ENCODE peak calls at places on chromosome 3, in nine cellular contexts. A is astrocyte, K is fibroblast of lung, Z is neural progenitor cell, V is H9, J is K562, U is GM23248, Q is MM.1S, Y is endodermal cell. C is an unnamed sample.
A peak's percentile ranks its signal among the peaks of the same experiment; 100 is the strongest.

GRCh38 chr3:52434491-52435115 is 10.3 kb downstream of the SEMA3G start:
- DNase-seq in Z (no peak), Q (no peak), J (no peak), A (no peak), K (no peak), Y (peak; percentile 41), V (peak; percentile 22), U (no peak), C (no peak)

GRCh38 chr3:50263443-50264388 is 5.2 kb upstream of the SEMA3B start:
- DNase-seq in A (no peak), K (peak; percentile 40), V (no peak), J (no peak), Q (no peak), Z (no peak), U (peak; percentile 53), Y (no peak), C (no peak)

GRCh38 chr3:25831578-25831977 is 41.7 kb downstream of the OXSM start:
- DNase-seq in J (no peak), A (peak; percentile 9), Y (peak; percentile 49), Z (peak; percentile 41), V (no peak), U (peak; percentile 52), Q (peak; percentile 77), K (peak; percentile 71), C (no peak)

GRCh38 chr3:36514171-36514570 is 133.9 kb downstream of the STAC start:
- DNase-seq in K (no peak), A (peak; percentile 63), Z (no peak), Q (no peak), J (no peak), V (no peak), Y (no peak), U (peak; percentile 13), C (no peak)

GRCh38 chr3:105594219-105594618 is 227.5 kb downstream of the ALCAM start:
- DNase-seq in Z (no peak), Y (no peak), A (peak; percentile 62), J (no peak), K (peak; percentile 15), U (peak; percentile 83), V (no peak), Q (no peak), C (no peak)

GRCh38 chr3:142027295-142027694 is 122.0 kb downstream of the TFDP2 start:
- DNase-seq in K (peak; percentile 18), Q (no peak), Z (peak; percentile 34), Y (no peak), A (no peak), U (peak; percentile 27), J (peak; percentile 27), V (no peak), C (no peak)

GRCh38 chr3:146577662-146578061 is 27.5 kb downstream of the PLSCR5 start:
- DNase-seq in K (peak; percentile 86), Y (no peak), J (no peak), Z (peak; percentile 29), U (peak; percentile 70), Q (peak; percentile 44), V (no peak), A (peak; percentile 29), C (peak; percentile 45)

GRCh38 chr3:190516416-190516815 is 2.5 kb downstream of the IL1RAP start:
- DNase-seq in V (no peak), Y (no peak), Q (no peak), U (no peak), K (no peak), A (peak; percentile 64), J (no peak), Z (no peak), C (no peak)

GRCh38 chr3:25962255-25962654 is 172.4 kb downstream of the OXSM start:
- DNase-seq in A (no peak), Z (peak; percentile 47), J (no peak), V (peak; percentile 72), U (no peak), K (no peak), Q (no peak), Y (peak; percentile 68), C (no peak)

DNA sequence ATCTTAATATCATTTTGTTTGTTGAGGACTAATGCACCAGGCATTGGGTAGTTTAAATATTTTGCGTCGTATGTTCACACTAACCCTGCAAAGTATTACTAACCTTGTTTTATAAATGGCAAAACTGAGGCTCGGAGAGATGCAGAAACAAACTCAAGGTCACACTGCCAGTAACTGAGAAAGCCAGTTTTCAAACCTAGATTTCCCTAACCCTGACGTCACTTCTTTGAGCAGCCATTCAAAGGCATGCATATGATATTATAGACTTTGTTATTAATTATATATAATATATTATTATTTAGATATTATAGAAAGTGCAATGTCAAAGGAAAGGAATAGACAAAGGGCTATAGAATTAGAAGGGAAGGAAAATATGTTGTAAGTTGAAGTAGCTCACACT is 167.6 kb upstream of the EOMES start:
- DNase-seq in J (no peak), A (no peak), Y (no peak), K (no peak), Z (no peak), V (no peak), Q (no peak), U (no peak), C (no peak)
- H3K9ac ChIP-seq in J (no peak overlapping the region), A (no peak overlapping the region), Y (no peak overlapping the region), K (no peak overlapping the region), Z (no peak overlapping the region), V (no peak overlapping the region), Q (no peak overlapping the region), U (no peak overlapping the region), C (no peak overlapping the region)

DNA sequence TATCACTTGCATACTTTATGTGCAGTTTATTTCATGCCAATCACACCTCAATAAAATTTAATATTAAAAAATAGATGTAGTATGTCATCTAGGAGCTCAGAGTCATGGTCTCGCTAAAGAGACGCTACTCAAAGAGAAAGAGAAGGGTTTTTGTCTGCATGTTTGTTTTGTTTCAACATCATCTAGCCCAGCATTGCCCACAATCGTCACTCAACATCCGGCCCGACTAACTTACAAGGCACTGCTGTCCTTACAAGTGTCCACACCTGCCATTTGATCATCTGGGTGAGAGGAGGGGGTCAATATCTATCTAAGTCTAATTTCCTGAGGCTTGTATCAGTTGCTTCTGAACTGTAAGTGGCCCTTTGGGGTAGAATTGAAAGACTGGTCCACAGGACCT is 29.7 kb downstream of the HES1 start:
- DNase-seq in K (no peak), Q (no peak), Z (no peak), J (no peak), V (no peak), Y (no peak), U (no peak), A (no peak), C (no peak)
- H3K27ac ChIP-seq in K (no peak overlapping the region), Q (no peak overlapping the region), Z (no peak overlapping the region), J (no peak overlapping the region), V (no peak overlapping the region), Y (no peak overlapping the region), U (no peak overlapping the region), A (no peak overlapping the region), C (peak overlapping the region; percentile 37)

GRCh38 chr3:48896991-48897390 is 1.7 kb downstream of the SLC25A20 start:
- DNase-seq in J (no peak), V (no peak), U (no peak), Y (no peak), A (no peak), Q (peak; percentile 97), K (peak; percentile 8), Z (no peak), C (no peak)

GRCh38 chr3:48898383-48899234 is at the start of gene SLC25A20:
- DNase-seq in J (peak; percentile 94), Y (peak; percentile 98), U (peak; percentile 94), A (peak; percentile 59), V (peak; percentile 97), K (peak; percentile 86), Q (peak; percentile 94), Z (peak; percentile 91), C (no peak)

GRCh38 chr3:48899298-48899697 is 616 bp upstream of the SLC25A20 start:
- DNase-seq in U (no peak), A (no peak), V (no peak), Q (peak; percentile 42), Y (no peak), J (no peak), K (no peak), Z (no peak), C (no peak)

GRCh38 chr3:48897401-48898376 is 993 bp downstream of the SLC25A20 start:
- DNase-seq in Z (no peak), V (no peak), Q (peak; percentile 30), J (no peak), A (no peak), K (peak; percentile 7), Y (peak; percentile 45), U (peak; percentile 7), C (no peak)
- H3K9ac ChIP-seq in Z (no peak overlapping the region), V (no peak overlapping the region), Q (peak overlapping the region; percentile 75), J (peak overlapping the region; percentile 69), A (peak overlapping the region; percentile 79), K (peak overlapping the region; percentile 57), Y (no peak overlapping the region), U (peak overlapping the region; percentile 74), C (no peak overlapping the region)

DNA sequence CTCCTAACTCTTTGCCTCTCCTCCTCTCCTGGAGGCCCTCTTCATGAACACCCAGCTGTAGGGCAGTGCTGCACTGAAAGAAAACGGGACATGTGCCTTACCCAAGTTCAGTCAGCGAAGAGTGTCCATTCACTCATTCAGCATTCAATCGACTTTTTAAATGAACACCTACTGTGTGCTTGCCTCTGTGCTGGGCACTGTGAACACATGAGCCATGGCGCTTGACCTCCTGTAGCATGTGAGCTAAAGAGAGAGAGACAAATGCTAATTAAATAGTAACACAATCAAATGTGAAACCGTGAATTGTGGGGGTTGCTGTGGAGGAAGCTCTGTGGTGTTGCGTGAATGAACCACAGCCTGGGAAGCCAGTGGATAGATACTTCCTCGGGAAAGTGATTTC is 43.4 kb downstream of the ST6GAL1 start:
- DNase-seq in J (no peak), A (no peak), Y (no peak), U (no peak), Q (no peak), K (no peak), V (no peak), Z (no peak), C (no peak)
- H3K27ac ChIP-seq in J (no peak overlapping the region), A (no peak overlapping the region), Y (no peak overlapping the region), U (no peak overlapping the region), Q (no peak overlapping the region), K (no peak overlapping the region), V (no peak overlapping the region), Z (no peak overlapping the region), C (no peak overlapping the region)

GRCh38 chr3:14991818-14992612 is 44.6 kb downstream of the NR2C2 start:
- DNase-seq in Z (peak; percentile 10), V (no peak), A (peak; percentile 7), U (peak; percentile 28), J (no peak), Y (no peak), K (no peak), Q (no peak), C (no peak)

DNA sequence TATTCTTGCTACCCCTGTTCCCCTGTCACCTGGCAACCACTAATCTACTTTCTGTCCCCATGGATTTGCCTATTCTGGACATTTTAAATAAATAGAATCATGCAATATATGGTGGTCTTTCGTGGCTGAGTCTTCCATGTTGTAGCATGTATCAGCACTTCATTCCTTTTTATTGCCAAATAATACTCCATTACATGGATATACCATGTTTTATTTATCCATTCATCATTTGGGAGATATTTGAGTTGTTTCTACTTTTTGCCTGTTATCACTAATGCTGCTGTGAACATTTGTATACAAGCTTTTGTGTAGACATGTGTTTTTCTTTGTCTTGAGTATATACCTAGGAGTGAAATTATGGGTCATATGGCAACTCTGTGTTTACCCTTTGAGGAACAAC is 50.6 kb downstream of the NR2C2 start:
- DNase-seq in K (no peak), U (no peak), Q (no peak), A (no peak), Y (no peak), Z (no peak), J (no peak), V (no peak), C (no peak)
- H3K9ac ChIP-seq in K (no peak overlapping the region), U (no peak overlapping the region), Q (no peak overlapping the region), A (no peak overlapping the region), Y (no peak overlapping the region), Z (no peak overlapping the region), J (no peak overlapping the region), V (no peak overlapping the region), C (no peak overlapping the region)

C was measured in SK-N-MC.